ENCODE peak calls at places on chromosomes 12 and 14, in five cellular contexts. One of them, this sample, is unnamed.

GRCh38 chr12:45543887-45544286 is 185.6 kb upstream of the ARID2 start:
- DNase-seq in K562: peak
- DNase-seq in WTC11: peak
- DNase-seq in HepG2: peak
- DNase-seq in H1: no peak
- DNase-seq in this sample: peak

GRCh38 chr12:57895337-57896138 is 45.8 kb upstream of the ATP23 start:
- DNase-seq in K562: no peak
- DNase-seq in WTC11: no peak
- DNase-seq in HepG2: no peak
- DNase-seq in H1: no peak
- DNase-seq in this sample: no peak

GRCh38 chr12:16515666-16516065 is 90.3 kb downstream of the LMO3 start:
- DNase-seq in K562: no peak
- DNase-seq in WTC11: no peak
- DNase-seq in HepG2: no peak
- DNase-seq in H1: no peak
- DNase-seq in this sample: no peak

GRCh38 chr12:89024580-89024979 is 327.7 kb downstream of the DUSP6 start:
- DNase-seq in K562: no peak
- DNase-seq in WTC11: no peak
- DNase-seq in HepG2: no peak
- DNase-seq in H1: no peak
- DNase-seq in this sample: no peak

GRCh38 chr14:45728448-45729225 is 475.6 kb upstream of the MIS18BP1 start:
- DNase-seq in K562: no peak
- DNase-seq in WTC11: no peak
- DNase-seq in HepG2: no peak
- DNase-seq in H1: no peak
- DNase-seq in this sample: no peak

GRCh38 chr14:51202914-51203665 is 37.0 kb upstream of the TMX1 start:
- DNase-seq in K562: no peak
- DNase-seq in WTC11: no peak
- DNase-seq in HepG2: no peak
- DNase-seq in H1: no peak
- DNase-seq in this sample: no peak

GRCh38 chr14:54672688-54673087 is 105.8 kb downstream of the SAMD4A start:
- DNase-seq in K562: no peak
- DNase-seq in WTC11: no peak
- DNase-seq in HepG2: no peak
- DNase-seq in H1: no peak
- DNase-seq in this sample: no peak

GRCh38 chr12:31629756-31630732 is 29.4 kb upstream of the ETFBKMT start:
- DNase-seq in K562: peak
- DNase-seq in WTC11: no peak
- DNase-seq in HepG2: no peak
- DNase-seq in H1: no peak
- DNase-seq in this sample: peak

GRCh38 chr14:30681752-30682355 is 59.7 kb downstream of the SCFD1 start:
- DNase-seq in K562: no peak
- DNase-seq in WTC11: no peak
- DNase-seq in HepG2: peak
- DNase-seq in H1: no peak
- DNase-seq in this sample: peak

GRCh38 chr12:114668905-114669304 is 15.1 kb downstream of the TBX3 start:
- DNase-seq in K562: no peak
- DNase-seq in WTC11: no peak
- DNase-seq in HepG2: peak
- DNase-seq in H1: no peak
- DNase-seq in this sample: peak

GRCh38 chr12:109764776-109765492 is 51.3 kb downstream of the FAM222A start:
- DNase-seq in K562: no peak
- DNase-seq in WTC11: no peak
- DNase-seq in HepG2: no peak
- DNase-seq in H1: peak
- DNase-seq in this sample: no peak

GRCh38 chr12:27787559-27787958 is 7.5 kb upstream of the MANSC4 start:
- DNase-seq in K562: no peak
- DNase-seq in WTC11: no peak
- DNase-seq in HepG2: no peak
- DNase-seq in H1: no peak
- DNase-seq in this sample: no peak

GRCh38 chr12:82184844-82185243 is 173.3 kb downstream of the CCDC59 start:
- DNase-seq in K562: no peak
- DNase-seq in WTC11: no peak
- DNase-seq in HepG2: no peak
- DNase-seq in H1: no peak
- DNase-seq in this sample: no peak

GRCh38 chr14:71908141-71908540 is 24.1 kb upstream of the RGS6 start:
- DNase-seq in K562: no peak
- DNase-seq in WTC11: no peak
- DNase-seq in HepG2: no peak
- DNase-seq in H1: no peak
- DNase-seq in this sample: no peak

GRCh38 chr14:92105845-92106094 is 612 bp downstream of the ATXN3 start:
- DNase-seq in K562: no peak
- DNase-seq in WTC11: no peak
- DNase-seq in HepG2: peak
- DNase-seq in H1: no peak
- DNase-seq in this sample: no peak

GRCh38 chr14:55580401-55581010 is 499 bp downstream of the KTN1 start:
- DNase-seq in K562: peak
- DNase-seq in WTC11: peak
- DNase-seq in HepG2: no peak
- DNase-seq in H1: no peak
- DNase-seq in this sample: peak

GRCh38 chr12:67630373-67631088 is 18.0 kb upstream of the DYRK2 start:
- DNase-seq in K562: no peak
- DNase-seq in WTC11: peak
- DNase-seq in HepG2: peak
- DNase-seq in H1: no peak
- DNase-seq in this sample: peak

GRCh38 chr12:76562158-76562557 is 2.6 kb upstream of the OSBPL8 start:
- DNase-seq in K562: no peak
- DNase-seq in WTC11: no peak
- DNase-seq in HepG2: no peak
- DNase-seq in H1: no peak
- DNase-seq in this sample: no peak

GRCh38 chr14:93892923-93893549 is 34.1 kb upstream of the FAM181A start:
- DNase-seq in K562: peak
- DNase-seq in WTC11: peak
- DNase-seq in HepG2: peak
- DNase-seq in H1: peak
- DNase-seq in this sample: peak

GRCh38 chr12:104490850-104491249 is 34.1 kb downstream of the CHST11 start:
- DNase-seq in K562: no peak
- DNase-seq in WTC11: no peak
- DNase-seq in HepG2: no peak
- DNase-seq in H1: no peak
- DNase-seq in this sample: no peak

GRCh38 chr12:54036620-54037359 is 3.9 kb downstream of the HOXC5 start:
- DNase-seq in K562: no peak
- DNase-seq in WTC11: no peak
- DNase-seq in HepG2: no peak
- DNase-seq in H1: no peak
- DNase-seq in this sample: peak

GRCh38 chr14:61222388-61222787 is 58.8 kb downstream of the TMEM30B start:
- DNase-seq in K562: no peak
- DNase-seq in WTC11: no peak
- DNase-seq in HepG2: no peak
- DNase-seq in H1: no peak
- DNase-seq in this sample: no peak
- TF ChIP-seq CREB1 in K562: no peak
- TF ChIP-seq CREB1 in WTC11: no peak
- TF ChIP-seq CREB1 in HepG2: no peak
- TF ChIP-seq CREB1 in H1: no peak
- TF ChIP-seq CREB1 in this sample: no peak

GRCh38 chr14:68797180-68797670 is 4.4 kb upstream of the ZFP36L1 start:
- DNase-seq in K562: peak
- DNase-seq in WTC11: peak
- DNase-seq in HepG2: no peak
- DNase-seq in H1: peak
- DNase-seq in this sample: peak

GRCh38 chr14:68796418-68797101 is 3.7 kb upstream of the ZFP36L1 start:
- DNase-seq in K562: peak
- DNase-seq in WTC11: no peak
- DNase-seq in HepG2: no peak
- DNase-seq in H1: peak
- DNase-seq in this sample: peak

GRCh38 chr14:68794856-68795601 is 2.2 kb upstream of the ZFP36L1 start:
- DNase-seq in K562: peak
- DNase-seq in WTC11: peak
- DNase-seq in HepG2: no peak
- DNase-seq in H1: no peak
- DNase-seq in this sample: peak

GRCh38 chr14:68794130-68794855 is 1.4 kb upstream of the ZFP36L1 start:
- DNase-seq in K562: no peak
- DNase-seq in WTC11: peak
- DNase-seq in HepG2: peak
- DNase-seq in H1: peak
- DNase-seq in this sample: peak

DNA sequence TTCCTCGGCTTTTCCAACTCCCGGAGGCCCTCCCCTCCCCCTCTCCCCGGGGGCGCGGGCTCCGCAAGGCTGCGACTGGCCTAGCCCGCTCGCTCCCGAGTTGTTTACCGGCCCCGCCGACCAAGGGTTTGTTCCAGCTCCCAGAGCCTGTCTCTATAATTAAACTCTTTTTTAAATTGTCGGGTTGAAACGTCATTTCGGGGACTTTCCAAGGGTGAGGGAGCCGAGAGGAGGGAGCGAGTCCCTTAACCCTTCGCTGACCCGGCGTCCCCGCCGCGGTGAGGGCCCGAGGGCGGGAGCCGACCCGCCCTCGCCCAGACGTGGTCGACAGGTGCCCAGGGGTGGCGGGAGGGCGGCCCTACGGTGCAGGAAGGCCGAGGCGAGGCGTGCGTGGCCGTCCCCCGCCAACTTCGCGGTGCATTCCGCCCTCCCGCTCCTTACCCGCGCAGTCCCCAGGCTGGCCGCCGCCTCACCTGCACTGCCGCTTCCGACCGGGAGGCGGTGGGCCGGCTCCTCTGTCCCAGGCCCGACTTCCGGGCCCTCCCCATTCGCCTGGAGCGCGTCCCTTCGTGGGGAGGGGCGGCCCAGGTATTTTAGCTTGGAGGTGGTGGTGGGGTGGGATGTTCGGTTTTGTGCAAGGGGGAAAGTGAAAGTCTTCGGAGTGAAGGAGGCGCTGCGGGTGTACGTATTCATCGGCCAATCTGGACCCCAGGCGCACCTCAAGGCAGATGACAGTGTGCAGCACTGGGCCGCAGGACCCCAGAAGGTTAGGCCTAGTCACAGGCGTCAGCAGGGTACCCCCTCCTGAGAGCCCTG is 2.9 kb upstream of the ZFP36L1 start:
- DNase-seq in K562: peak
- DNase-seq in WTC11: peak
- DNase-seq in HepG2: peak
- DNase-seq in H1: peak
- DNase-seq in this sample: peak
- TF ChIP-seq CREB1 in K562: no peak
- TF ChIP-seq CREB1 in WTC11: no peak
- TF ChIP-seq CREB1 in HepG2: no peak
- TF ChIP-seq CREB1 in H1: peak
- TF ChIP-seq CREB1 in this sample: peak

DNA sequence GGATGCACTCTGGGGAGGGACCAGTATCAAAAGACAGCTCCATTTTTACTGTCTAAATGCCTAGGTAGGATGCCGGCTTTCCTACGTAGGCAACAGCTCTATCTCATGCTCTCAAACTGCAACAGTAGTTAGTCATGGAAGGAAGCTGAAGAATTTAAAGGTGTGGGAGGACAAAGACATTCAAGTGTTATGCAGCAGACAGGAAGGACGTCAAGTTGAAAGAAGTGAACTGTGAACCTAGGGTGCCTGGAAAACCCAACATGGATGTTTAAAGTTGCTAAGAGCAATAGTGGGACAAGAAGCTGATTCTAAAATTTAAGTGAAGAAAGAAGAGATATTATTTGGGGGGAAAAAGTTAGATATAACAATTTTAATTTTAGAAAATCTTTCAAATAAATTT is 5.9 kb downstream of the SEC23A start:
- DNase-seq in K562: no peak
- DNase-seq in WTC11: no peak
- DNase-seq in HepG2: peak
- DNase-seq in H1: no peak
- DNase-seq in this sample: peak
- TF ChIP-seq CREB1 in K562: no peak
- TF ChIP-seq CREB1 in WTC11: no peak
- TF ChIP-seq CREB1 in HepG2: no peak
- TF ChIP-seq CREB1 in H1: no peak
- TF ChIP-seq CREB1 in this sample: no peak

GRCh38 chr12:132921685-132922084 is 34.3 kb upstream of the CHFR start:
- DNase-seq in K562: peak
- DNase-seq in WTC11: peak
- DNase-seq in HepG2: no peak
- DNase-seq in H1: peak
- DNase-seq in this sample: peak
- TF ChIP-seq CREB1 in K562: no peak
- TF ChIP-seq CREB1 in WTC11: no peak
- TF ChIP-seq CREB1 in HepG2: no peak
- TF ChIP-seq CREB1 in H1: no peak
- TF ChIP-seq CREB1 in this sample: no peak

GRCh38 chr12:12350868-12351463 is 924 bp upstream of the MANSC1 start:
- DNase-seq in K562: no peak
- DNase-seq in WTC11: no peak
- DNase-seq in HepG2: peak
- DNase-seq in H1: no peak
- DNase-seq in this sample: no peak

GRCh38 chr12:12353276-12353675 is 3.2 kb upstream of the MANSC1 start:
- DNase-seq in K562: no peak
- DNase-seq in WTC11: no peak
- DNase-seq in HepG2: no peak
- DNase-seq in H1: no peak
- DNase-seq in this sample: no peak

GRCh38 chr12:12353807-12354206 is 3.1 kb upstream of the BORCS5 start:
- DNase-seq in K562: peak
- DNase-seq in WTC11: no peak
- DNase-seq in HepG2: no peak
- DNase-seq in H1: peak
- DNase-seq in this sample: no peak

GRCh38 chr12:12349711-12350665 is at the start of gene MANSC1:
- DNase-seq in K562: peak
- DNase-seq in WTC11: peak
- DNase-seq in HepG2: peak
- DNase-seq in H1: peak
- DNase-seq in this sample: peak
- TF ChIP-seq CREB1 in K562: no peak
- TF ChIP-seq CREB1 in WTC11: peak
- TF ChIP-seq CREB1 in HepG2: no peak
- TF ChIP-seq CREB1 in H1: no peak
- TF ChIP-seq CREB1 in this sample: no peak

GRCh38 chr12:68896881-68897540 is 36.0 kb downstream of the CPM start:
- DNase-seq in K562: no peak
- DNase-seq in WTC11: no peak
- DNase-seq in HepG2: no peak
- DNase-seq in H1: no peak
- DNase-seq in this sample: no peak
- TF ChIP-seq CREB1 in K562: no peak
- TF ChIP-seq CREB1 in WTC11: no peak
- TF ChIP-seq CREB1 in HepG2: no peak
- TF ChIP-seq CREB1 in H1: no peak
- TF ChIP-seq CREB1 in this sample: no peak

GRCh38 chr12:28887591-28887990 is 261.5 kb upstream of the FAR2 start:
- DNase-seq in K562: no peak
- DNase-seq in WTC11: no peak
- DNase-seq in HepG2: no peak
- DNase-seq in H1: no peak
- DNase-seq in this sample: no peak
- TF ChIP-seq CREB1 in K562: no peak
- TF ChIP-seq CREB1 in WTC11: no peak
- TF ChIP-seq CREB1 in HepG2: no peak
- TF ChIP-seq CREB1 in H1: no peak
- TF ChIP-seq CREB1 in this sample: no peak